ENCODE peak calls at places on chromosomes 11 and 22, in eight cellular contexts. D is NCI-H1092, S is NCI-H1417, U is H9, P is cardiac fibroblast, W is retinal pigment epithelial cell, F is T-helper 1 cell, G is M059J. O is an unnamed sample.

GRCh38 chr22:42693055-42693762 is 27.5 kb downstream of the A4GALT start:
- DNase-seq in S (no peak), U (no peak), F (no peak), W (no peak), P (no peak), D (no peak), G (no peak), O (no peak)

GRCh38 chr11:35146711-35147110 is 7.7 kb downstream of the CD44 start:
- DNase-seq in W (no peak), D (no peak), U (no peak), P (no peak), S (no peak), G (peak), F (no peak), O (no peak)

GRCh38 chr22:46085831-46086576 is 64.3 kb upstream of the PPARA start:
- DNase-seq in D (no peak), W (no peak), U (no peak), S (no peak), P (peak), F (no peak), G (peak), O (no peak)

GRCh38 chr11:724063-724732 is 18.2 kb downstream of the EPS8L2 start:
- DNase-seq in G (no peak), U (peak), D (no peak), S (no peak), F (no peak), P (no peak), W (no peak), O (no peak)

GRCh38 chr11:69588270-69588669 is 52.7 kb upstream of the CCND1 start:
- DNase-seq in G (peak), W (no peak), P (peak), S (no peak), F (no peak), D (no peak), U (no peak), O (no peak)

GRCh38 chr11:1205987-1206331 is 16.9 kb upstream of the MUC5B start:
- DNase-seq in W (no peak), S (no peak), P (no peak), F (no peak), U (peak), G (no peak), D (no peak), O (no peak)

GRCh38 chr22:30485362-30485988 is 13.7 kb upstream of the SEC14L3 start:
- DNase-seq in U (peak), S (peak), D (peak), W (no peak), F (peak), P (peak), G (peak), O (peak)

GRCh38 chr22:29267462-29267857 is 321 bp downstream of the RHBDD3 start:
- DNase-seq in P (no peak), G (no peak), D (no peak), S (no peak), W (no peak), F (no peak), U (no peak), O (no peak)

GRCh38 chr11:533049-533585 is 2.3 kb downstream of the HRAS start:
- DNase-seq in W (no peak), G (no peak), S (no peak), F (no peak), D (no peak), U (no peak), P (no peak), O (no peak)

GRCh38 chr11:134387501-134387900 is 24.5 kb downstream of the B3GAT1 start:
- DNase-seq in G (no peak), W (no peak), F (no peak), U (no peak), D (no peak), P (no peak), S (no peak), O (no peak)

GRCh38 chr11:86919557-86920210 is 35.5 kb downstream of the FZD4 start:
- DNase-seq in F (no peak), U (peak), D (peak), G (peak), S (peak), P (peak), W (no peak), O (peak)

GRCh38 chr11:64799256-64799924 is 3.6 kb downstream of the MAP4K2 start:
- DNase-seq in P (no peak), U (no peak), F (no peak), D (peak), S (peak), W (no peak), G (no peak), O (no peak)

GRCh38 chr22:30453731-30454510 is 17.9 kb downstream of the SEC14L3 start:
- DNase-seq in S (no peak), P (peak), G (peak), U (no peak), F (no peak), D (peak), W (no peak), O (no peak)

GRCh38 chr11:113111156-113111555 is 149.9 kb downstream of the NCAM1 start:
- DNase-seq in W (no peak), D (no peak), G (no peak), P (no peak), F (no peak), S (no peak), U (no peak), O (no peak)

GRCh38 chr11:61533401-61533800 is 24.9 kb downstream of the LRRC10B start:
- DNase-seq in G (no peak), W (no peak), P (no peak), U (no peak), D (peak), F (no peak), S (peak), O (no peak)

GRCh38 chr11:74672332-74672955 is 58.8 kb downstream of the CHRDL2 start:
- DNase-seq in F (no peak), P (no peak), W (no peak), D (no peak), U (no peak), G (peak), S (no peak), O (no peak)

GRCh38 chr11:57335343-57336110 is at the start of gene SSRP1:
- DNase-seq in F (peak), W (no peak), G (peak), P (peak), S (peak), D (peak), U (peak), O (peak)

GRCh38 chr11:45288395-45288794 is 2.3 kb upstream of the SYT13 start:
- DNase-seq in S (no peak), P (no peak), U (no peak), D (peak), G (no peak), F (no peak), W (no peak), O (no peak)

GRCh38 chr11:128089962-128090361 is 497.4 kb downstream of the ETS1 start:
- DNase-seq in D (no peak), S (no peak), U (no peak), G (no peak), F (no peak), P (no peak), W (no peak), O (no peak)

GRCh38 chr11:117145393-117145761 is 1.3 kb downstream of the PAFAH1B2 start:
- DNase-seq in U (no peak), F (no peak), D (no peak), W (no peak), G (peak), S (no peak), P (peak), O (peak)

GRCh38 chr22:38184788-38185187 is 3.2 kb upstream of the PLA2G6 start:
- DNase-seq in F (no peak), U (no peak), P (no peak), W (no peak), D (no peak), S (no peak), G (no peak), O (no peak)

GRCh38 chr11:63536669-63537292 is at the start of gene PLAAT4:
- DNase-seq in F (peak), S (no peak), D (peak), U (no peak), G (peak), P (peak), W (no peak), O (no peak)

GRCh38 chr11:9347100-9347499 is 32.7 kb upstream of the TMEM41B start:
- DNase-seq in F (no peak), D (no peak), W (no peak), P (no peak), G (peak), S (no peak), U (no peak), O (no peak)

GRCh38 chr11:128776434-128777284 is 82.8 kb downstream of the FLI1 start:
- DNase-seq in P (peak), U (peak), F (peak), D (no peak), G (peak), W (no peak), S (no peak), O (peak)

GRCh38 chr22:37486224-37486845 is at the start of gene MFNG:
- DNase-seq in U (peak), W (no peak), G (peak), P (peak), D (no peak), F (peak), S (peak), O (peak)

GRCh38 chr11:88689548-88690240 is 352.2 kb upstream of the CTSC start:
- DNase-seq in G (no peak), D (no peak), S (no peak), F (no peak), U (no peak), P (no peak), W (no peak), O (no peak)

GRCh38 chr11:103515283-103515682 is 406.1 kb downstream of the DYNC2H1 start:
- DNase-seq in W (no peak), G (no peak), U (no peak), D (no peak), P (no peak), F (no peak), S (no peak), O (no peak)

GRCh38 chr11:118916842-118917388 is 8.8 kb downstream of the BCL9L start:
- DNase-seq in W (no peak), S (no peak), U (peak), P (peak), G (peak), D (no peak), F (no peak), O (no peak)

GRCh38 chr11:121337740-121338272 is 45.2 kb downstream of the SC5D start:
- DNase-seq in F (no peak), P (no peak), D (no peak), U (no peak), G (no peak), S (no peak), W (no peak), O (no peak)

GRCh38 chr11:124893781-124894401 is 3.8 kb downstream of the ROBO4 start:
- DNase-seq in D (no peak), F (no peak), U (no peak), P (no peak), G (no peak), S (no peak), W (no peak), O (no peak)

GRCh38 chr11:69708731-69709401 is 5.0 kb upstream of the FGF19 start:
- DNase-seq in P (no peak), U (peak), S (no peak), D (no peak), F (no peak), W (no peak), G (no peak), O (no peak)

GRCh38 chr11:2687223-2687530 is 12.6 kb downstream of the KCNQ1OT1 start:
- DNase-seq in S (no peak), G (no peak), P (no peak), U (no peak), W (no peak), D (no peak), F (no peak), O (no peak)

GRCh38 chr11:117700551-117700950 is 96.5 kb downstream of the DSCAML1 start:
- DNase-seq in S (no peak), D (no peak), P (no peak), G (no peak), F (no peak), W (no peak), U (no peak), O (no peak)

GRCh38 chr11:109696191-109696897 is 274.4 kb downstream of the C11orf87 start:
- DNase-seq in U (no peak), S (no peak), D (no peak), F (no peak), W (no peak), G (peak), P (peak), O (no peak)

GRCh38 chr22:48045369-48045768 is 1282.9 kb downstream of the TBC1D22A start:
- DNase-seq in D (no peak), G (no peak), U (no peak), P (no peak), S (no peak), W (no peak), F (no peak), O (no peak)

GRCh38 chr11:74330065-74330858 is 18.8 kb upstream of the P4HA3 start:
- DNase-seq in F (no peak), U (no peak), D (no peak), P (peak), S (peak), W (peak), G (peak), O (no peak)

O was measured in neuronal stem cell.